ENCODE peak calls at places on chromosome 1, in eight cellular contexts. One of them, this sample, is unnamed.
A peak's percentile ranks its signal among the peaks of the same experiment; 100 is the strongest.

GRCh38 chr1:43005460-43006351 is 47.0 kb upstream of the SLC2A1 start:
- DNase-seq in H9: peak; percentile 46
- DNase-seq in cardiac fibroblast: no peak
- DNase-seq in upper lobe of right lung: no peak
- DNase-seq in SK-N-SH: peak; percentile 90
- DNase-seq in thoracic aorta: no peak
- DNase-seq in activated B cell treated with CpG ODN at 0.5 μM for 24 hours: no peak
- DNase-seq in tibial artery: no peak
- DNase-seq in this sample: peak; percentile 61

GRCh38 chr1:59115865-59116264 is 181.0 kb upstream of the FGGY start:
- DNase-seq in H9: no peak
- DNase-seq in cardiac fibroblast: no peak
- DNase-seq in upper lobe of right lung: no peak
- DNase-seq in SK-N-SH: no peak
- DNase-seq in thoracic aorta: no peak
- DNase-seq in activated B cell treated with CpG ODN at 0.5 μM for 24 hours: no peak
- DNase-seq in tibial artery: no peak
- DNase-seq in this sample: no peak

GRCh38 chr1:95927061-95927460 is 693.1 kb downstream of the RWDD3 start:
- DNase-seq in H9: no peak
- DNase-seq in cardiac fibroblast: no peak
- DNase-seq in upper lobe of right lung: no peak
- DNase-seq in SK-N-SH: no peak
- DNase-seq in thoracic aorta: no peak
- DNase-seq in activated B cell treated with CpG ODN at 0.5 μM for 24 hours: no peak
- DNase-seq in tibial artery: no peak
- DNase-seq in this sample: no peak

GRCh38 chr1:40638097-40639036 is 27.1 kb downstream of the RIMS3 start:
- DNase-seq in H9: no peak
- DNase-seq in cardiac fibroblast: no peak
- DNase-seq in upper lobe of right lung: no peak
- DNase-seq in SK-N-SH: no peak
- DNase-seq in thoracic aorta: no peak
- DNase-seq in activated B cell treated with CpG ODN at 0.5 μM for 24 hours: no peak
- DNase-seq in tibial artery: no peak
- DNase-seq in this sample: no peak

GRCh38 chr1:235650341-235651169 is 971 bp upstream of the GNG4 start:
- DNase-seq in H9: peak; percentile 77
- DNase-seq in cardiac fibroblast: no peak
- DNase-seq in upper lobe of right lung: no peak
- DNase-seq in SK-N-SH: no peak
- DNase-seq in thoracic aorta: no peak
- DNase-seq in activated B cell treated with CpG ODN at 0.5 μM for 24 hours: no peak
- DNase-seq in tibial artery: no peak
- DNase-seq in this sample: peak; percentile 56

GRCh38 chr1:1037366-1038327 is 17.7 kb downstream of the AGRN start:
- DNase-seq in H9: no peak
- DNase-seq in cardiac fibroblast: no peak
- DNase-seq in upper lobe of right lung: no peak
- DNase-seq in SK-N-SH: no peak
- DNase-seq in thoracic aorta: no peak
- DNase-seq in activated B cell treated with CpG ODN at 0.5 μM for 24 hours: no peak
- DNase-seq in tibial artery: no peak
- DNase-seq in this sample: no peak

GRCh38 chr1:101040666-101041065 is 15.1 kb upstream of the DPH5 start:
- DNase-seq in H9: no peak
- DNase-seq in cardiac fibroblast: no peak
- DNase-seq in upper lobe of right lung: no peak
- DNase-seq in SK-N-SH: no peak
- DNase-seq in thoracic aorta: no peak
- DNase-seq in activated B cell treated with CpG ODN at 0.5 μM for 24 hours: no peak
- DNase-seq in tibial artery: no peak
- DNase-seq in this sample: no peak

GRCh38 chr1:200182701-200183100 is 155.2 kb downstream of the NR5A2 start:
- DNase-seq in H9: no peak
- DNase-seq in cardiac fibroblast: no peak
- DNase-seq in upper lobe of right lung: no peak
- DNase-seq in SK-N-SH: no peak
- DNase-seq in thoracic aorta: no peak
- DNase-seq in activated B cell treated with CpG ODN at 0.5 μM for 24 hours: no peak
- DNase-seq in tibial artery: no peak
- DNase-seq in this sample: no peak

GRCh38 chr1:23422313-23422877 is 2.2 kb downstream of the TCEA3 start:
- DNase-seq in H9: no peak
- DNase-seq in cardiac fibroblast: peak; percentile 68
- DNase-seq in upper lobe of right lung: peak; percentile 85
- DNase-seq in SK-N-SH: peak; percentile 73
- DNase-seq in thoracic aorta: peak; percentile 41
- DNase-seq in activated B cell treated with CpG ODN at 0.5 μM for 24 hours: no peak
- DNase-seq in tibial artery: peak; percentile 77
- DNase-seq in this sample: peak; percentile 52

GRCh38 chr1:210358511-210359148 is 29.9 kb downstream of the HHAT start:
- DNase-seq in H9: no peak
- DNase-seq in cardiac fibroblast: no peak
- DNase-seq in upper lobe of right lung: no peak
- DNase-seq in SK-N-SH: no peak
- DNase-seq in thoracic aorta: no peak
- DNase-seq in activated B cell treated with CpG ODN at 0.5 μM for 24 hours: no peak
- DNase-seq in tibial artery: no peak
- DNase-seq in this sample: no peak

GRCh38 chr1:159867322-159868064 is 5.0 kb upstream of the VSIG8 start:
- DNase-seq in H9: peak; percentile 69
- DNase-seq in cardiac fibroblast: peak; percentile 33
- DNase-seq in upper lobe of right lung: peak; percentile 86
- DNase-seq in SK-N-SH: no peak
- DNase-seq in thoracic aorta: no peak
- DNase-seq in activated B cell treated with CpG ODN at 0.5 μM for 24 hours: no peak
- DNase-seq in tibial artery: no peak
- DNase-seq in this sample: no peak

GRCh38 chr1:234473123-234473522 is 5.9 kb downstream of the TARBP1 start:
- DNase-seq in H9: no peak
- DNase-seq in cardiac fibroblast: no peak
- DNase-seq in upper lobe of right lung: no peak
- DNase-seq in SK-N-SH: no peak
- DNase-seq in thoracic aorta: no peak
- DNase-seq in activated B cell treated with CpG ODN at 0.5 μM for 24 hours: no peak
- DNase-seq in tibial artery: no peak
- DNase-seq in this sample: no peak

GRCh38 chr1:234963904-234964702 is 164.5 kb downstream of the TOMM20 start:
- DNase-seq in H9: no peak
- DNase-seq in cardiac fibroblast: no peak
- DNase-seq in upper lobe of right lung: no peak
- DNase-seq in SK-N-SH: no peak
- DNase-seq in thoracic aorta: no peak
- DNase-seq in activated B cell treated with CpG ODN at 0.5 μM for 24 hours: no peak
- DNase-seq in tibial artery: no peak
- DNase-seq in this sample: no peak

GRCh38 chr1:50458507-50458906 is 35.3 kb upstream of the DMRTA2 start:
- DNase-seq in H9: no peak
- DNase-seq in cardiac fibroblast: no peak
- DNase-seq in upper lobe of right lung: no peak
- DNase-seq in SK-N-SH: no peak
- DNase-seq in thoracic aorta: no peak
- DNase-seq in activated B cell treated with CpG ODN at 0.5 μM for 24 hours: no peak
- DNase-seq in tibial artery: no peak
- DNase-seq in this sample: no peak

GRCh38 chr1:169795687-169796086 is 980 bp upstream of the METTL18 start:
- DNase-seq in H9: no peak
- DNase-seq in cardiac fibroblast: peak; percentile 22
- DNase-seq in upper lobe of right lung: no peak
- DNase-seq in SK-N-SH: no peak
- DNase-seq in thoracic aorta: no peak
- DNase-seq in activated B cell treated with CpG ODN at 0.5 μM for 24 hours: no peak
- DNase-seq in tibial artery: no peak
- DNase-seq in this sample: no peak

GRCh38 chr1:25523512-25523911 is 19.9 kb upstream of the LDLRAP1 start:
- DNase-seq in H9: no peak
- DNase-seq in cardiac fibroblast: peak; percentile 29
- DNase-seq in upper lobe of right lung: no peak
- DNase-seq in SK-N-SH: peak; percentile 65
- DNase-seq in thoracic aorta: no peak
- DNase-seq in activated B cell treated with CpG ODN at 0.5 μM for 24 hours: no peak
- DNase-seq in tibial artery: no peak
- DNase-seq in this sample: no peak

GRCh38 chr1:18183477-18183974 is 75.9 kb downstream of the IGSF21 start:
- DNase-seq in H9: no peak
- DNase-seq in cardiac fibroblast: no peak
- DNase-seq in upper lobe of right lung: no peak
- DNase-seq in SK-N-SH: no peak
- DNase-seq in thoracic aorta: no peak
- DNase-seq in activated B cell treated with CpG ODN at 0.5 μM for 24 hours: no peak
- DNase-seq in tibial artery: no peak
- DNase-seq in this sample: no peak

GRCh38 chr1:96291468-96291867 is 430.1 kb upstream of the PTBP2 start:
- DNase-seq in H9: no peak
- DNase-seq in cardiac fibroblast: no peak
- DNase-seq in upper lobe of right lung: no peak
- DNase-seq in SK-N-SH: no peak
- DNase-seq in thoracic aorta: no peak
- DNase-seq in activated B cell treated with CpG ODN at 0.5 μM for 24 hours: no peak
- DNase-seq in tibial artery: no peak
- DNase-seq in this sample: no peak

GRCh38 chr1:161199506-161200119 is 759 bp upstream of the ADAMTS4 start:
- DNase-seq in H9: no peak
- DNase-seq in cardiac fibroblast: no peak
- DNase-seq in upper lobe of right lung: no peak
- DNase-seq in SK-N-SH: no peak
- DNase-seq in thoracic aorta: no peak
- DNase-seq in activated B cell treated with CpG ODN at 0.5 μM for 24 hours: no peak
- DNase-seq in tibial artery: no peak
- DNase-seq in this sample: no peak

GRCh38 chr1:116147972-116148371 is 36.8 kb downstream of the MAB21L3 start:
- DNase-seq in H9: no peak
- DNase-seq in cardiac fibroblast: no peak
- DNase-seq in upper lobe of right lung: no peak
- DNase-seq in SK-N-SH: no peak
- DNase-seq in thoracic aorta: no peak
- DNase-seq in activated B cell treated with CpG ODN at 0.5 μM for 24 hours: no peak
- DNase-seq in tibial artery: no peak
- DNase-seq in this sample: no peak

GRCh38 chr1:116667577-116668105 is at the start of gene IGSF3:
- DNase-seq in H9: peak; percentile 86
- DNase-seq in cardiac fibroblast: peak; percentile 22
- DNase-seq in upper lobe of right lung: peak; percentile 92
- DNase-seq in SK-N-SH: peak; percentile 96
- DNase-seq in thoracic aorta: no peak
- DNase-seq in activated B cell treated with CpG ODN at 0.5 μM for 24 hours: peak; percentile 36
- DNase-seq in tibial artery: peak; percentile 63
- DNase-seq in this sample: peak; percentile 71

GRCh38 chr1:166485620-166486019 is 318.8 kb upstream of the FAM78B start:
- DNase-seq in H9: no peak
- DNase-seq in cardiac fibroblast: no peak
- DNase-seq in upper lobe of right lung: no peak
- DNase-seq in SK-N-SH: no peak
- DNase-seq in thoracic aorta: no peak
- DNase-seq in activated B cell treated with CpG ODN at 0.5 μM for 24 hours: no peak
- DNase-seq in tibial artery: no peak
- DNase-seq in this sample: no peak

GRCh38 chr1:198499588-198499987 is 40.9 kb downstream of the ATP6V1G3 start:
- DNase-seq in H9: no peak
- DNase-seq in cardiac fibroblast: no peak
- DNase-seq in upper lobe of right lung: no peak
- DNase-seq in SK-N-SH: no peak
- DNase-seq in thoracic aorta: no peak
- DNase-seq in activated B cell treated with CpG ODN at 0.5 μM for 24 hours: no peak
- DNase-seq in tibial artery: no peak
- DNase-seq in this sample: no peak
- TF ChIP-seq CTCF in H9: no peak
- TF ChIP-seq CTCF in cardiac fibroblast: no peak
- TF ChIP-seq CTCF in upper lobe of right lung: no peak
- TF ChIP-seq CTCF in SK-N-SH: no peak
- TF ChIP-seq CTCF in thoracic aorta: no peak
- TF ChIP-seq CTCF in activated B cell treated with CpG ODN at 0.5 μM for 24 hours: no peak
- TF ChIP-seq CTCF in tibial artery: no peak
- TF ChIP-seq CTCF in this sample: no peak

GRCh38 chr1:5093042-5093441 is 438.6 kb downstream of the AJAP1 start:
- DNase-seq in H9: no peak
- DNase-seq in cardiac fibroblast: no peak
- DNase-seq in upper lobe of right lung: no peak
- DNase-seq in SK-N-SH: no peak
- DNase-seq in thoracic aorta: no peak
- DNase-seq in activated B cell treated with CpG ODN at 0.5 μM for 24 hours: no peak
- DNase-seq in tibial artery: no peak
- DNase-seq in this sample: no peak
- TF ChIP-seq CTCF in H9: no peak
- TF ChIP-seq CTCF in cardiac fibroblast: no peak
- TF ChIP-seq CTCF in upper lobe of right lung: no peak
- TF ChIP-seq CTCF in SK-N-SH: no peak
- TF ChIP-seq CTCF in thoracic aorta: no peak
- TF ChIP-seq CTCF in activated B cell treated with CpG ODN at 0.5 μM for 24 hours: no peak
- TF ChIP-seq CTCF in tibial artery: no peak
- TF ChIP-seq CTCF in this sample: no peak

GRCh38 chr1:41795205-41795762 is 123.4 kb downstream of the HIVEP3 start:
- DNase-seq in H9: no peak
- DNase-seq in cardiac fibroblast: peak; percentile 79
- DNase-seq in upper lobe of right lung: no peak
- DNase-seq in SK-N-SH: no peak
- DNase-seq in thoracic aorta: no peak
- DNase-seq in activated B cell treated with CpG ODN at 0.5 μM for 24 hours: no peak
- DNase-seq in tibial artery: no peak
- DNase-seq in this sample: no peak
- TF ChIP-seq CTCF in H9: peak; percentile 46
- TF ChIP-seq CTCF in cardiac fibroblast: peak; percentile 55
- TF ChIP-seq CTCF in upper lobe of right lung: peak; percentile 26
- TF ChIP-seq CTCF in SK-N-SH: peak; percentile 47
- TF ChIP-seq CTCF in thoracic aorta: no peak
- TF ChIP-seq CTCF in activated B cell treated with CpG ODN at 0.5 μM for 24 hours: no peak
- TF ChIP-seq CTCF in tibial artery: no peak
- TF ChIP-seq CTCF in this sample: no peak

DNA sequence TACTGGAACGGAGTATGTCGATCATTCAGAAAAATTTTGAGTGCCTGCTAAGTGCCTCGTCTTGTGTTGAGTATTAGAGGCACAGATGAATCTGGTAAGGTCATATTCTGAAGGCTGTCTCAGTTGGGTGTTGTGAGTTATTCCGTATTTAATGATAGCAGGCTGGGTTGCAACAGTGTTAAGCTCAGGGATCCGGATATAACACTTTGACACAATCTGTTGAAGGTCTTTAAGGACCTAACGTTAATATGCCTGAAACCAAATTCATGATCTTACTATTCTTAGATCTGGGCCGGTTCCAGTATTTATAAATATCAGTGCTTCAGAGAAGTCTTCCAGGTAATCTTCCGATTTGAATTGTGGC is 555 bp downstream of the PRPF38A start:
- DNase-seq in H9: no peak
- DNase-seq in cardiac fibroblast: no peak
- DNase-seq in upper lobe of right lung: no peak
- DNase-seq in SK-N-SH: no peak
- DNase-seq in thoracic aorta: no peak
- DNase-seq in activated B cell treated with CpG ODN at 0.5 μM for 24 hours: no peak
- DNase-seq in tibial artery: no peak
- DNase-seq in this sample: no peak
- TF ChIP-seq CTCF in H9: no peak
- TF ChIP-seq CTCF in cardiac fibroblast: no peak
- TF ChIP-seq CTCF in upper lobe of right lung: no peak
- TF ChIP-seq CTCF in SK-N-SH: no peak
- TF ChIP-seq CTCF in thoracic aorta: no peak
- TF ChIP-seq CTCF in activated B cell treated with CpG ODN at 0.5 μM for 24 hours: no peak
- TF ChIP-seq CTCF in tibial artery: no peak
- TF ChIP-seq CTCF in this sample: no peak